ENCODE peak calls at places on chromosome 6, in six cellular contexts. K is stomach, B is fibroblast of lung, G is IMR-90, Z is thyroid gland, R is AG04450. T is an unnamed sample.
A peak's percentile ranks its signal among the peaks of the same experiment; 100 is the strongest.

GRCh38 chr6:123803456-123803861 is 206 bp upstream of the NKAIN2 start:
- DNase-seq in K (no peak), B (no peak), G (no peak), Z (no peak), R (no peak), T (no peak)

GRCh38 chr6:161526794-161527193 is 252.9 kb upstream of the AGPAT4 start:
- DNase-seq in K (no peak), B (no peak), G (no peak), Z (no peak), R (no peak), T (no peak)

GRCh38 chr6:154953644-154954043 is 41.5 kb upstream of the TIAM2 start:
- DNase-seq in K (no peak), B (no peak), G (no peak), Z (no peak), R (no peak), T (no peak)

GRCh38 chr6:165647041-165647440 is 16.0 kb downstream of the PDE10A start:
- DNase-seq in K (no peak), B (no peak), G (no peak), Z (no peak), R (no peak), T (no peak)

GRCh38 chr6:75334266-75335040 is 49.9 kb upstream of the TMEM30A start:
- DNase-seq in K (no peak), B (peak; percentile 75), G (peak; percentile 72), Z (peak; percentile 46), R (peak; percentile 27), T (no peak)

GRCh38 chr6:16921399-16922110 is 160.3 kb upstream of the ATXN1 start:
- DNase-seq in K (no peak), B (peak; percentile 69), G (peak; percentile 97), Z (no peak), R (peak; percentile 72), T (no peak)

GRCh38 chr6:136324981-136325380 is 35.3 kb upstream of the BCLAF1 start:
- DNase-seq in K (no peak), B (no peak), G (no peak), Z (no peak), R (no peak), T (no peak)

GRCh38 chr6:54810182-54810581 is 36.4 kb upstream of the FAM83B start:
- DNase-seq in K (no peak), B (peak; percentile 42), G (peak; percentile 56), Z (no peak), R (no peak), T (no peak)

GRCh38 chr6:37082390-37082789 is 76.9 kb downstream of the FGD2 start:
- DNase-seq in K (no peak), B (no peak), G (no peak), Z (no peak), R (no peak), T (no peak)

DNA sequence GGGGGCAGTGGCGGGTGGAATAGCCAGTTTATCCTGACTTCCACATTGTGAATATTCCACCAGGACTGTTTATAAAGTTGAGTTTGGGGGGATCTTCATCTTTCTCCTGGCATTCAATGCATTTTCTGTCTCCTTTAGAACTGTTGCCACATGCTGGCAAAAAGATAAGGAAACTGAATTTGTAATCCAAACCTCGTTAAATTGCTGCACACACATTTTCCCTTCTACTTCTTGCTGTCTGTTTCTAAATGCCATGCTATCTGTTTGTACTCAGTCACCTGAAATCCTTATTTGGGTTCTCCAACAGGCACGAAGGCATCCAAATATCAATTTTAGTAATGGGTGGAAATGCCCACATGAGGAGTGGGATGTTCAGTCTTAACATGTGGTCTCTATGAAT is 180.2 kb upstream of the CCN2 start:
- DNase-seq in K (no peak), B (no peak), G (no peak), Z (no peak), R (no peak), T (no peak)
- H3K4me3 ChIP-seq in K (no peak overlapping the region), B (no peak overlapping the region), G (no peak overlapping the region), Z (no peak overlapping the region), R (no peak overlapping the region), T (no peak overlapping the region)

DNA sequence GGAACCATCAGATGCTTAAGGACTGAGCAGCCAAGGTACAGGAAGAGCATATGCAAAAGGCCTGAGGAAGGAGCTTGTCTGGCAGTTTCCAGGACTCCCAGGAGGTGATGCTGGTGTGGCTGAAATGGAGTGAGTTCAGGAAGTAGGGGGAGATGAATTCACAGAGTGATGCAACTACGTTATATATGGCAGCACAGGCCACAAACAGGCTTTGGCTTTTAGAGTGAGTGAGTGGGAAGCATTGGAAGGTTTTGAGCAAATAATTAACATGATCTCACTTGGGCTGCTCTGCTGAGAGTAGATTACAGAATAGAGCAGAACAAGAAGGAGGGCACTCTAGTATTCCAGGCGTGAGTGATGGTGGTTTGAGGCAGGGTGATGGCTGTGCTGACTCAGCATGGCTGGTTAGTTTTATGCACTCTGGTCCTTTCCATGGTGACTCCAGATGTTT is 6.5 kb downstream of the BTN2A2 start:
- DNase-seq in K (no peak), B (no peak), G (no peak), Z (no peak), R (no peak), T (no peak)
- TF ChIP-seq CTCF in K (no peak), B (no peak), G (no peak), Z (no peak), R (no peak), T (no peak)

GRCh38 chr6:70684794-70685493 is 17.3 kb downstream of the SMAP1 start:
- DNase-seq in K (no peak), B (no peak), G (no peak), Z (no peak), R (no peak), T (no peak)
- H3K4me3 ChIP-seq in K (no peak overlapping the region), B (no peak overlapping the region), G (no peak overlapping the region), Z (no peak overlapping the region), R (no peak overlapping the region), T (no peak overlapping the region)

GRCh38 chr6:66496659-66497058 is 789.6 kb upstream of the EYS start:
- DNase-seq in K (no peak), B (peak; percentile 42), G (no peak), Z (no peak), R (no peak), T (no peak)
- TF ChIP-seq CTCF in K (no peak), B (peak; percentile 52), G (no peak), Z (no peak), R (peak; percentile 44), T (no peak)

DNA sequence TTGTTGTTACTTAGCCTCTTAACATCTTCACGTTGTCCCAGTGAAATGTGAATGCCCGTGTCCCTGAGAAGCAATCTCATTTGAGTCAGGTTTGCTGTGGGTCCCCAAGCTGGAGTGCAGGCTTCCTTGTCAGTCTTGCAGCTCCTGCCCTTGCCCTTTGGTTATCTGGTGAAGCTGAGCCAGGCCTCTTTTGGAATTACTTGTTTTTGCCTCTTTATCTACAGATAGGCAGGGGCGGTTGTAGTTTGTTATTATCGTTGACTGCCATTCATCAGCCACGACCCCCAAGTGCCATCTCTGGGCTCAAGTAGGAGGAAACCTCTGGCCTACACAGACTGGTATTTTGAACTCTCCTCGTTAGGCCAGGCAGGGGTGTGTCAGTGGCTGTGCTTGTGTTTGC is 2.2 kb downstream of the TMEM14C start:
- DNase-seq in K (no peak), B (no peak), G (no peak), Z (no peak), R (no peak), T (no peak)
- H3K4me3 ChIP-seq in K (no peak overlapping the region), B (peak overlapping the region; percentile 83), G (no peak overlapping the region), Z (no peak overlapping the region), R (no peak overlapping the region), T (no peak overlapping the region)

DNA sequence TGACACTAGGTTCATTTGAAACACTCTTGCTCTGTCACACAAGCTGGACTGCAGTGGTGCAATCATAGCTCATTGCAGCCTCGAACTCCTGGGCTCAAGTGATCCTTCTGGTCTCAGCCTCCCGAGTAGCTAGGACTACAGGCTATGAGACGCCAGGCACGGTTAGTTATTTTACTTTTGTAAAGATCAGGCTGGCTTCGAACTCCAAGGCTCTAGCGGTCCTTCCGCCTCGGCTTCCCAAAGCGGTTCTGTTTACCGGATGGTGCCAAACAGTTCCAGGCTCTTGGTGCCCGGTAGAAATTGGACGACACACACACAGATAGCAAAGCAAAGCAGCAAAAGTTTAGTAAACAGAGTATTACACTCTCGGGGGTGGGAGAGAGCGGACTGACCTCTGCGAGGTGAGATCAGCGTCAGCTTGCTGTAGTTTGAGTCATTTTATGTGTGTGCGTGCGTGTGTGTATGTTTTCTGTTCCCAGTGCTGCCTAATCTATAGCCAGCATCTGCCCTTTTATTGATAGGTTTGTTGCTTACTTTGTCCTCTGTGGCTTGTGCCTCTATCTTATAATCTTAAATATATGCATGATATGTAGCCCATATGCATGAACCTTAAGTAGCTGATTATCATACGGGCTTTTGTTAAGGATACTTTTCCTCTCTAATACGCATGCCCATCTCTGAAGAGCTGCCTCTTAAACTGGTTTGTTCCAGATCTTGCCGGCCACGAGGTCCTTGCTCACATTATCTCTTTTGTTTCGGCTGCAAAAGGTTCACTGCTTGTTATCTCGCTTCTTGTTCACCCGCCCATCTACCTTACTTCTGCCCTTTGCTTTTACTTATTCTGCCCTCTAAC is 75.2 kb downstream of the OR2B2 start:
- DNase-seq in K (peak; percentile 62), B (peak; percentile 91), G (peak; percentile 87), Z (peak; percentile 62), R (no peak), T (peak; percentile 72)
- TF ChIP-seq CTCF in K (no peak), B (no peak), G (no peak), Z (no peak), R (no peak), T (no peak)

GRCh38 chr6:29345380-29345779 is 23.3 kb downstream of the OR5V1 start:
- DNase-seq in K (no peak), B (no peak), G (no peak), Z (no peak), R (no peak), T (no peak)
- H3K4me3 ChIP-seq in K (no peak overlapping the region), B (no peak overlapping the region), G (no peak overlapping the region), Z (no peak overlapping the region), R (no peak overlapping the region), T (no peak overlapping the region)

GRCh38 chr6:33091957-33092356 is 16.2 kb downstream of the HLA-DPB1 start:
- DNase-seq in K (peak; percentile 69), B (no peak), G (no peak), Z (peak; percentile 40), R (no peak), T (peak; percentile 51)
- TF ChIP-seq CTCF in K (peak; percentile 32), B (peak; percentile 37), G (peak; percentile 18), Z (peak; percentile 46), R (no peak), T (peak; percentile 37)

T was measured in transverse colon.